ENCODE peak calls at places on chromosome 9, in five cellular contexts. A is AG09309, M is lower leg skin, P is breast epithelium, G is brain microvascular endothelial cell. T is an unnamed sample.

GRCh38 chr9:19104528-19105282 is 2.0 kb upstream of the HAUS6 start:
- DNase-seq in A (no peak), M (peak), P (no peak), G (no peak), T (no peak)

GRCh38 chr9:16134351-16134750 is 581.5 kb downstream of the CCDC171 start:
- DNase-seq in A (no peak), M (no peak), P (no peak), G (no peak), T (peak)

GRCh38 chr9:32177389-32177788 is 207.1 kb upstream of the ACO1 start:
- DNase-seq in A (no peak), M (no peak), P (no peak), G (no peak), T (no peak)

GRCh38 chr9:123525957-123526356 is 170.0 kb downstream of the CRB2 start:
- DNase-seq in A (no peak), M (no peak), P (no peak), G (no peak), T (no peak)

GRCh38 chr9:69178583-69179011 is 4.5 kb downstream of the TJP2 start:
- DNase-seq in A (no peak), M (no peak), P (no peak), G (peak), T (peak)

GRCh38 chr9:10265102-10265708 is 347.6 kb downstream of the PTPRD start:
- DNase-seq in A (no peak), M (no peak), P (no peak), G (peak), T (peak)

GRCh38 chr9:129237195-129237611 is 59.1 kb upstream of the IER5L start:
- DNase-seq in A (peak), M (no peak), P (no peak), G (peak), T (peak)

GRCh38 chr9:38434833-38435232 is 10.6 kb upstream of the IGFBPL1 start:
- DNase-seq in A (no peak), M (no peak), P (no peak), G (no peak), T (no peak)

GRCh38 chr9:34332370-34332964 is 3.1 kb downstream of the NUDT2 start:
- DNase-seq in A (no peak), M (no peak), P (no peak), G (no peak), T (peak)

GRCh38 chr9:94553029-94553938 is 1.6 kb upstream of the PCAT7 start:
- DNase-seq in A (no peak), M (no peak), P (no peak), G (no peak), T (no peak)

GRCh38 chr9:18184034-18184800 is 289.7 kb upstream of the ADAMTSL1 start:
- DNase-seq in A (no peak), M (no peak), P (no peak), G (no peak), T (no peak)

GRCh38 chr9:114221706-114222465 is 66.5 kb downstream of the COL27A1 start:
- DNase-seq in A (no peak), M (no peak), P (no peak), G (no peak), T (peak)

GRCh38 chr9:4548796-4549725 is 58.8 kb downstream of the SLC1A1 start:
- DNase-seq in A (no peak), M (no peak), P (no peak), G (no peak), T (no peak)

GRCh38 chr9:38059233-38059936 is 9.6 kb downstream of the SHB start:
- DNase-seq in A (no peak), M (no peak), P (no peak), G (no peak), T (peak)

GRCh38 chr9:3736186-3736585 is 210.4 kb upstream of the RFX3 start:
- DNase-seq in A (no peak), M (no peak), P (no peak), G (no peak), T (no peak)

GRCh38 chr9:129347323-129348120 is 169.5 kb upstream of the IER5L start:
- DNase-seq in A (peak), M (no peak), P (no peak), G (peak), T (no peak)

GRCh38 chr9:33458444-33458843 is 11.1 kb upstream of the AQP3 start:
- DNase-seq in A (no peak), M (no peak), P (no peak), G (no peak), T (peak)

GRCh38 chr9:26856413-26857032 is 36.1 kb downstream of the CAAP1 start:
- DNase-seq in A (peak), M (no peak), P (no peak), G (peak), T (peak)

GRCh38 chr9:75803130-75803529 is 87.3 kb upstream of the PCSK5 start:
- DNase-seq in A (no peak), M (no peak), P (no peak), G (peak), T (peak)

GRCh38 chr9:100322954-100323536 is 29.7 kb downstream of the TEX10 start:
- DNase-seq in A (peak), M (no peak), P (no peak), G (peak), T (peak)

GRCh38 chr9:129069128-129069824 is 11.6 kb upstream of the DOLPP1 start:
- DNase-seq in A (no peak), M (peak), P (no peak), G (no peak), T (no peak)

GRCh38 chr9:114606597-114607207 is 4.4 kb upstream of the TMEM268 start:
- DNase-seq in A (peak), M (no peak), P (no peak), G (peak), T (no peak)

GRCh38 chr9:37025381-37026084 is 8.5 kb downstream of the PAX5 start:
- DNase-seq in A (no peak), M (no peak), P (no peak), G (no peak), T (no peak)

GRCh38 chr9:73009649-73010288 is 56.9 kb upstream of the ALDH1A1 start:
- DNase-seq in A (no peak), M (no peak), P (no peak), G (no peak), T (no peak)

GRCh38 chr9:71003346-71003745 is 118.1 kb downstream of the TRPM3 start:
- DNase-seq in A (no peak), M (no peak), P (no peak), G (no peak), T (no peak)
- TF ChIP-seq CTCF in A (no peak), M (no peak), P (no peak), G (no peak), T (no peak)

GRCh38 chr9:88196456-88196855 is 58.2 kb upstream of the SPATA31C2 start:
- DNase-seq in A (no peak), M (no peak), P (no peak), G (no peak), T (peak)
- H3K4me3 ChIP-seq in A (no peak), M (no peak), P (no peak), G (no peak), T (no peak)

DNA sequence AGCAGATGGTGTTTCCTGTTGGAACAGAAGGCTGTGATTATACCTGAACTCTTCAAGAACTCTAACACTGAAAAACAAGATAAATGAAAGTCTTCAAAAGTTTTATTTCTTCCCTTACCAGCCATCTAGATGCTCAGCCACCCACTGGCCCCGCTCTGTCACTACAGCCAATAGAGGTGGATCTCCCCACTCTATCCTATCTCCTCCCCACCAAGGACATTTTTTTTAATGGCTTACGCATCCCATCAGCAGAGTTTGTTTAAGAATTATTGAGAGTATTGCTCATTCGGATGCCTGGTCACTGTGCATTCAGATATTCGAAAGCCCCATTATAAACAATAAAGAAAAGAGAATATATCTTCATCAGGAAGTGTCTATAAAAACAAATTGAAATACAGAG is 159.4 kb downstream of the RASEF start:
- DNase-seq in A (no peak), M (no peak), P (no peak), G (no peak), T (no peak)
- TF ChIP-seq CTCF in A (no peak), M (no peak), P (no peak), G (peak), T (no peak)

GRCh38 chr9:13485068-13485596 is 205.6 kb upstream of the MPDZ start:
- DNase-seq in A (peak), M (peak), P (no peak), G (peak), T (peak)
- H3K4me3 ChIP-seq in A (no peak), M (no peak), P (peak), G (no peak), T (no peak)

DNA sequence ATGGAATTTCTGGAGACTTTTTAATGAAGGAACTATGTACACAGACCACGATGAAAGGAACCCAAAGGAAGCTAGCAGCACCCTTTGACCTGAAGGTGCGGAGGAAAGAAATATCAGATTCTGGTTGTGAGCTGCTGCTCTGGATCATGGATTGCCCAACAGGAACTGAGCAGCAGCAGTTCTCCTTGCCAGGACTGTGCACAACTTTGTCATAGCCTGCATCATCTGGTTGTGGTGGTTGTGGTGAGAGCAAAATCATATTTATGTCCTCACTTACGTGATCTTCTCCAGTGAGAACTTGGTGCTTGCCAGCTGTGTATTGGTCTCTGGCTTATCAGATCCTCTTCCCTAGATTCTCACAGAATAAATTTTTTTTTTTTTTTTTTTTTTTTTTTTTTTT is 70.7 kb upstream of the LPAR1 start:
- DNase-seq in A (peak), M (no peak), P (no peak), G (peak), T (no peak)
- TF ChIP-seq CTCF in A (no peak), M (no peak), P (no peak), G (no peak), T (no peak)

DNA sequence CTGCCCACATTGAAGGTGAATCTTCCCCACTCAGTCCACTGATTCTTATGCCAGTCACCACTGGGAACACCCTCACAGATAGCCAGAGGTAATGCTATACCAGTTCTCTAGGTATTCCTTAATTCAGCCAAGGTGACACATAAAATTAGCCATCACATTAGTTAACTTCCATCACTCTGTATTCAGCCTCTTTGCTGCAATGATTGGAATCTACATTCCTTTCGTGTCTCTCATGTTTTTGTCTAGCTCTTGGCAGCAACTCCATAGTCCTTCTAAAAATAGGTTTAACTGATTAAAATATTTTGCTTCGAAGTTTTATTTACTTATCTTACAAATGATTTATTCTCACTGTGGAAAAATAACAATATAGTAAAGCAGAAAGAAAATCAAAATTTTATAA is 19.6 kb upstream of the RNF20 start:
- DNase-seq in A (no peak), M (no peak), P (no peak), G (peak), T (peak)
- H3K4me3 ChIP-seq in A (no peak), M (no peak), P (no peak), G (no peak), T (no peak)

GRCh38 chr9:124676159-124676551 is 95.0 kb downstream of the NR6A1 start:
- DNase-seq in A (no peak), M (no peak), P (no peak), G (no peak), T (no peak)

GRCh38 chr9:124673063-124673462 is 98.0 kb downstream of the NR6A1 start:
- DNase-seq in A (no peak), M (no peak), P (no peak), G (no peak), T (no peak)

GRCh38 chr9:124674651-124675050 is 96.5 kb downstream of the NR6A1 start:
- DNase-seq in A (no peak), M (no peak), P (no peak), G (no peak), T (no peak)

GRCh38 chr9:124671861-124672260 is 99.2 kb downstream of the NR6A1 start:
- DNase-seq in A (no peak), M (no peak), P (no peak), G (no peak), T (no peak)

DNA sequence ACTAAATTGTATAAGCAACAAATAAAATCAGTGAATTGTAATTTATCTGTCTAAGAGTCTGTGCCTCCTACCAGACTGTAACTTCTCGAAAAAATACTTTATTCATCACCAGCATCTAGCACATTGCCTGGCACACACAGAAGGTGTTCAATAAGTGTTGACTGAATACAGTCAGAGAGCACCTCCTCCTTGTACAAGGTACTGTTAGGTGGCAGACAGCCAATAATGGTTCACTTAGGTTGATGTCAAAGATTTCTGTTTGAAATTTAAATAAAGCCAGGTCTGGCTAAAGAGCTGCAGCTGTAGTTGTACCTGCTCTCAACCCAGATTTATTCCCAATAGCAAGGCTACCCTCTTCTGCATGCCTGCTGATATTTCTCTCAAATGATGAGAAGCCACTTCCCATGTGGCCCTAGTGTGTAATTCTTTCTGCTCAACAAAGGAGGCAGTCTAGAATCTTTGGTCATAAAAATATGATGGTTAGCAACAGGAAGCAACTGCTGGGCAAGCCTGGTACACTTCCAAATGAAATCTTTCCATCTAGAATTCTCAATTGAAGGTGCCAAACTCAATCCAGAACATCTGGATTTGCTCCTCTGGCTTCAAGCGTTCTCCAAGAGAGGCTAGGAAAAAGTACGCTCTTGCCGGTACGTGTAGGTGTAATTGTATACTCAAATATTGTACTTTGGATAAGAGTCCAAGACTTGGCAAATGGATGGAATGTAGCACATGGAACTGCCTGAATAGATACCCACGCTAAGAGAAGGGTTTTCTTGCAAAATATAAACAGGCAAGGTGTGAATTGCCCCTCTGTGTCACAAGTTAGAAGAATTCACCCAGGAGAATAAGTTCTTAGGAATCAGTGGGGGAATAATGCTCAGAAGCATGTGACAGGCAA is 95.6 kb downstream of the NR6A1 start:
- DNase-seq in A (no peak), M (no peak), P (no peak), G (no peak), T (no peak)
- TF ChIP-seq CTCF in A (no peak), M (no peak), P (no peak), G (no peak), T (no peak)

DNA sequence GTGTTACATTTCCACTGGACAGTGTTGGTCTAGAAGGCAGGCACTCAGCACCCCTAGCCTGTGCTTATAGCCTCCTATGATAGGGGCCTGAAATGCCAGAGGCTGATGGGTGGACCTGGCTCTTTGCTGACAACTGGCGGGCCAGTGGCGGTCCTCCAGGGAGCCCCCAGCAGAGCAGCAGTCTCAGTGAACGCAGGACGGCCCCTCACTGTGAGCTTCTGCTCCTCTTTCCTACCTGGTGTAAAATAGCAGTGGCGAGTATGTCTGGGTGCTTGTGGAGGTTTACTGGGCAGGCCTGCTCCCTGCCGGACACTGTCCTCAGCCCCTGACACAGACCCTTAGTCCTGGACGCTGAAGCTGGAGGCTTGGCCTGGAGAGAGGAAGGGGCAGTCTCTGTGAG is 3.3 kb upstream of the SEC16A start:
- DNase-seq in A (no peak), M (no peak), P (no peak), G (no peak), T (no peak)
- H3K4me3 ChIP-seq in A (no peak), M (no peak), P (no peak), G (no peak), T (no peak)

GRCh38 chr9:1460143-1460769 is 410.1 kb downstream of the DMRT2 start:
- DNase-seq in A (no peak), M (no peak), P (no peak), G (no peak), T (peak)
- TF ChIP-seq CTCF in A (peak), M (no peak), P (no peak), G (no peak), T (peak)